ENCODE peak calls at places on chromosome 6, in six cellular contexts. One of them, this sample, is unnamed.

GRCh38 chr6:40587240-40588069 is at the start of gene LRFN2:
- DNase-seq in OCI-LY7: no peak
- DNase-seq in stomach: peak; percentile 83
- DNase-seq in tibial artery: peak; percentile 49
- DNase-seq in endodermal cell: peak; percentile 95
- DNase-seq in left lung: peak; percentile 89
- DNase-seq in this sample: peak; percentile 56

GRCh38 chr6:41079080-41079479 is 6.3 kb downstream of the NFYA start:
- DNase-seq in OCI-LY7: no peak
- DNase-seq in stomach: no peak
- DNase-seq in tibial artery: no peak
- DNase-seq in endodermal cell: no peak
- DNase-seq in left lung: no peak
- DNase-seq in this sample: no peak

GRCh38 chr6:9482030-9482731 is 932.7 kb downstream of the TFAP2A start:
- DNase-seq in OCI-LY7: no peak
- DNase-seq in stomach: no peak
- DNase-seq in tibial artery: no peak
- DNase-seq in endodermal cell: no peak
- DNase-seq in left lung: no peak
- DNase-seq in this sample: no peak

GRCh38 chr6:102619585-102619984 is 1226.1 kb downstream of the GRIK2 start:
- DNase-seq in OCI-LY7: peak; percentile 15
- DNase-seq in stomach: no peak
- DNase-seq in tibial artery: no peak
- DNase-seq in endodermal cell: no peak
- DNase-seq in left lung: no peak
- DNase-seq in this sample: no peak

GRCh38 chr6:126643352-126643751 is 303.4 kb downstream of the CENPW start:
- DNase-seq in OCI-LY7: no peak
- DNase-seq in stomach: no peak
- DNase-seq in tibial artery: no peak
- DNase-seq in endodermal cell: no peak
- DNase-seq in left lung: peak; percentile 63
- DNase-seq in this sample: no peak

GRCh38 chr6:20712011-20712410 is 177.8 kb downstream of the CDKAL1 start:
- DNase-seq in OCI-LY7: no peak
- DNase-seq in stomach: no peak
- DNase-seq in tibial artery: no peak
- DNase-seq in endodermal cell: no peak
- DNase-seq in left lung: no peak
- DNase-seq in this sample: no peak

GRCh38 chr6:1767481-1768246 is 157.9 kb downstream of the FOXC1 start:
- DNase-seq in OCI-LY7: no peak
- DNase-seq in stomach: no peak
- DNase-seq in tibial artery: peak; percentile 75
- DNase-seq in endodermal cell: no peak
- DNase-seq in left lung: no peak
- DNase-seq in this sample: no peak

GRCh38 chr6:157403011-157403683 is 22.2 kb downstream of the ZDHHC14 start:
- DNase-seq in OCI-LY7: no peak
- DNase-seq in stomach: no peak
- DNase-seq in tibial artery: no peak
- DNase-seq in endodermal cell: no peak
- DNase-seq in left lung: no peak
- DNase-seq in this sample: no peak

GRCh38 chr6:32045811-32046449 is 7.7 kb downstream of the CYP21A2 start:
- DNase-seq in OCI-LY7: no peak
- DNase-seq in stomach: no peak
- DNase-seq in tibial artery: peak; percentile 73
- DNase-seq in endodermal cell: peak; percentile 52
- DNase-seq in left lung: peak; percentile 66
- DNase-seq in this sample: no peak

GRCh38 chr6:106025655-106026054 is 60.5 kb upstream of the PRDM1 start:
- DNase-seq in OCI-LY7: no peak
- DNase-seq in stomach: no peak
- DNase-seq in tibial artery: no peak
- DNase-seq in endodermal cell: no peak
- DNase-seq in left lung: no peak
- DNase-seq in this sample: no peak

GRCh38 chr6:48567016-48567415 is 456.0 kb upstream of the PTCHD4 start:
- DNase-seq in OCI-LY7: no peak
- DNase-seq in stomach: no peak
- DNase-seq in tibial artery: no peak
- DNase-seq in endodermal cell: no peak
- DNase-seq in left lung: no peak
- DNase-seq in this sample: no peak

GRCh38 chr6:11663519-11663918 is 115.1 kb downstream of the ADTRP start:
- DNase-seq in OCI-LY7: no peak
- DNase-seq in stomach: no peak
- DNase-seq in tibial artery: no peak
- DNase-seq in endodermal cell: peak; percentile 54
- DNase-seq in left lung: no peak
- DNase-seq in this sample: no peak

GRCh38 chr6:27111743-27112142 is 135.8 kb upstream of the PRSS16 start:
- DNase-seq in OCI-LY7: peak; percentile 21
- DNase-seq in stomach: no peak
- DNase-seq in tibial artery: no peak
- DNase-seq in endodermal cell: no peak
- DNase-seq in left lung: no peak
- DNase-seq in this sample: no peak

GRCh38 chr6:111306104-111306888 is 176.7 kb downstream of the REV3L start:
- DNase-seq in OCI-LY7: no peak
- DNase-seq in stomach: no peak
- DNase-seq in tibial artery: no peak
- DNase-seq in endodermal cell: peak; percentile 57
- DNase-seq in left lung: no peak
- DNase-seq in this sample: no peak

GRCh38 chr6:75273009-75273408 is 11.6 kb downstream of the TMEM30A start:
- DNase-seq in OCI-LY7: peak; percentile 22
- DNase-seq in stomach: no peak
- DNase-seq in tibial artery: no peak
- DNase-seq in endodermal cell: no peak
- DNase-seq in left lung: no peak
- DNase-seq in this sample: no peak

GRCh38 chr6:87806635-87807034 is 104.6 kb upstream of the AKIRIN2 start:
- DNase-seq in OCI-LY7: no peak
- DNase-seq in stomach: no peak
- DNase-seq in tibial artery: no peak
- DNase-seq in endodermal cell: no peak
- DNase-seq in left lung: no peak
- DNase-seq in this sample: no peak

GRCh38 chr6:108966855-108967755 is 118.9 kb downstream of the ARMC2 start:
- DNase-seq in OCI-LY7: no peak
- DNase-seq in stomach: peak; percentile 41
- DNase-seq in tibial artery: no peak
- DNase-seq in endodermal cell: peak; percentile 83
- DNase-seq in left lung: peak; percentile 80
- DNase-seq in this sample: no peak

GRCh38 chr6:10313799-10314162 is 101.1 kb downstream of the TFAP2A start:
- DNase-seq in OCI-LY7: no peak
- DNase-seq in stomach: no peak
- DNase-seq in tibial artery: no peak
- DNase-seq in endodermal cell: no peak
- DNase-seq in left lung: no peak
- DNase-seq in this sample: no peak

GRCh38 chr6:116034327-116034726 is 26.4 kb downstream of the FRK start:
- DNase-seq in OCI-LY7: no peak
- DNase-seq in stomach: no peak
- DNase-seq in tibial artery: no peak
- DNase-seq in endodermal cell: no peak
- DNase-seq in left lung: no peak
- DNase-seq in this sample: no peak

GRCh38 chr6:153553627-153554026 is 422.5 kb upstream of the RGS17 start:
- DNase-seq in OCI-LY7: no peak
- DNase-seq in stomach: no peak
- DNase-seq in tibial artery: no peak
- DNase-seq in endodermal cell: peak; percentile 80
- DNase-seq in left lung: no peak
- DNase-seq in this sample: no peak
- TF ChIP-seq CTCF in OCI-LY7: peak; percentile 57
- TF ChIP-seq CTCF in stomach: no peak
- TF ChIP-seq CTCF in tibial artery: no peak
- TF ChIP-seq CTCF in endodermal cell: peak; percentile 83
- TF ChIP-seq CTCF in left lung: no peak
- TF ChIP-seq CTCF in this sample: no peak

GRCh38 chr6:52893803-52894202 is 15.7 kb downstream of the GSTA3 start:
- DNase-seq in OCI-LY7: no peak
- DNase-seq in stomach: no peak
- DNase-seq in tibial artery: no peak
- DNase-seq in endodermal cell: no peak
- DNase-seq in left lung: no peak
- DNase-seq in this sample: no peak
- H3K9me3 ChIP-seq in OCI-LY7: no peaks in the 10 kb centered on the region
- H3K9me3 ChIP-seq in stomach: no peaks in the 10 kb centered on the region
- H3K9me3 ChIP-seq in tibial artery: no peaks in the 10 kb centered on the region
- H3K9me3 ChIP-seq in endodermal cell: no peaks in the 10 kb centered on the region
- H3K9me3 ChIP-seq in left lung: no peaks in the 10 kb centered on the region
- H3K9me3 ChIP-seq in this sample: no peaks in the 10 kb centered on the region

DNA sequence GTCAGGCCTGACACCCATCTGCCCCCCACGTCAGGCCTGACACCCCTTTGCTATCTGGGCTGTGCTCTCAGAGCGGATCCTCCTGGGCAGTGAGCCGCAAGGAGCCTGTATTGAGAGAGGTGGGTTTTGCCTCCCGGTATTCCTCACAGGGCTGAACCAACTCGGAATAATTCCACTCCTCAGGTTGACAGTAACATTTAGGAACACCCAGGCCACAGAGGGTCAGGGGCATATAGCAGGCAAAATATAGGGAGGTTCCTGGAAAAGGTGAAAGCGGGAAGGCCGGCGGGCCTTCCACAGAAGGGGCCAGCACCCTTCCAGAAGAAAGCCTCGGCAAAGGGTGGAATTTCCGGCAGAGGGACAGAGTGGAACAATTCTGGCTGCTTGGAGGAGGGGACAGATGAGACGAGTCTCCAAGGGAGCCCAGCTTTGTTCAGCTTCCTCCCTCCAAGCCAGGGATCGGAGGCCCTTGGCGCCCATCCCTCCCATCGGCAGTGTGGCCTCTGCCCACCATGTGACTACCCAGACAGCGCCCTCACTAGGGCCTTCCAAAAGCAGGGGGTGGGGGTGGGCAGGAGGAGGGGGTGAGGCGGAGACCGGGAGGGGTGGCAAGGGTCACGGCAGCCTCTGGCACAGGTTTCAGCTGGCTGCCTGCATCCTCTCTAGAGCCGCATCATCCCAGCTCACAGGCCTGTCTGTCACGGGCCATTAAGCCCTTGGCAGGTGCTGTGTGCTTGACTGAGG is 6.6 kb upstream of the FGD2 start:
- DNase-seq in OCI-LY7: peak; percentile 47
- DNase-seq in stomach: no peak
- DNase-seq in tibial artery: no peak
- DNase-seq in endodermal cell: no peak
- DNase-seq in left lung: peak; percentile 43
- DNase-seq in this sample: no peak
- H3K27ac ChIP-seq in OCI-LY7: no peak overlapping the region
- H3K27ac ChIP-seq in stomach: peak overlapping the region; percentile 57
- H3K27ac ChIP-seq in tibial artery: no peak overlapping the region
- H3K27ac ChIP-seq in endodermal cell: no peak overlapping the region
- H3K27ac ChIP-seq in left lung: no peak overlapping the region
- H3K27ac ChIP-seq in this sample: no peak overlapping the region

DNA sequence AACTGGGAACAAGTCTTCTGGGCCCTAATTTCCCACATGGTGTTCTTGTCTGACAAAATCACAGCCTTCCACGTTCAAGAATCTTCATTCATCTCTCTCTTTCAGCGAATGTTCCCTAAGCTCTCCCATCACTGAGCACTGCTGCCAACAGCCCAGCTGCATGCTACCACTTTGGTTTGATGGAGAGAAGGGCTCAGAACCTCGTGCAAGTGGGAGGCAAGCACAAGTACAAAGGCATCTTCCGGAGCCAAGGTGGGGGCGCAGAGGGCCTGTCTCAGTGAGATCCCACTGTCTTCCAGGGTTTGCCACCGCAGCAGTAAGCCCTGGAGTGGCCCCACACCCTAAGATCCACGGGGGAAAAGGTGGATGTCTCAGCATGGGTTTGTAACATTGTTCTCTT is 17.2 kb downstream of the DLL1 start:
- DNase-seq in OCI-LY7: no peak
- DNase-seq in stomach: no peak
- DNase-seq in tibial artery: no peak
- DNase-seq in endodermal cell: no peak
- DNase-seq in left lung: no peak
- DNase-seq in this sample: no peak
- TF ChIP-seq CTCF in OCI-LY7: no peak
- TF ChIP-seq CTCF in stomach: no peak
- TF ChIP-seq CTCF in tibial artery: no peak
- TF ChIP-seq CTCF in endodermal cell: no peak
- TF ChIP-seq CTCF in left lung: no peak
- TF ChIP-seq CTCF in this sample: no peak

GRCh38 chr6:155346957-155347356 is 32.7 kb upstream of the TFB1M start:
- DNase-seq in OCI-LY7: no peak
- DNase-seq in stomach: no peak
- DNase-seq in tibial artery: no peak
- DNase-seq in endodermal cell: no peak
- DNase-seq in left lung: no peak
- DNase-seq in this sample: no peak
- H3K9me3 ChIP-seq in OCI-LY7: peaks cover 19% of the 10 kb centered on the region
- H3K9me3 ChIP-seq in stomach: peaks cover 12% of the 10 kb centered on the region
- H3K9me3 ChIP-seq in tibial artery: peaks cover 18% of the 10 kb centered on the region
- H3K9me3 ChIP-seq in endodermal cell: peaks cover 24% of the 10 kb centered on the region
- H3K9me3 ChIP-seq in left lung: no peaks in the 10 kb centered on the region
- H3K9me3 ChIP-seq in this sample: no peaks in the 10 kb centered on the region